ENCODE peak calls at places on chromosomes 7 and 10, in ten cellular contexts. One of them, this sample, is unnamed.

GRCh38 chr7:115043605-115044004 is 121.7 kb downstream of the MDFIC start:
- DNase-seq in OCI-LY7: no peak
- DNase-seq in T-helper 2 cell: no peak
- DNase-seq in T follicular helper cell: no peak
- DNase-seq in activated T-cell treated with anti-CD3 and anti-CD28 coated beads, Interleukin-2, amount 50 U/mL, for 72 hours: no peak
- DNase-seq in HEK293T: no peak
- DNase-seq in Karpas-422: no peak
- DNase-seq in CD4-positive, alpha-beta memory T cell: no peak
- DNase-seq in left lung: no peak
- DNase-seq in AG09319: no peak
- DNase-seq in this sample: no peak

GRCh38 chr10:97490592-97490991 is 7.6 kb downstream of the MMS19 start:
- DNase-seq in OCI-LY7: no peak
- DNase-seq in T follicular helper cell: no peak
- DNase-seq in T-helper 2 cell: no peak
- DNase-seq in activated T-cell treated with anti-CD3 and anti-CD28 coated beads, Interleukin-2, amount 50 U/mL, for 72 hours: no peak
- DNase-seq in left lung: no peak
- DNase-seq in Karpas-422: no peak
- DNase-seq in CD4-positive, alpha-beta memory T cell: no peak
- DNase-seq in HEK293T: no peak
- DNase-seq in AG09319: no peak
- DNase-seq in this sample: no peak

GRCh38 chr7:157686285-157686894 is 349.6 kb downstream of the DNAJB6 start:
- DNase-seq in left lung: no peak
- DNase-seq in activated T-cell treated with anti-CD3 and anti-CD28 coated beads, Interleukin-2, amount 50 U/mL, for 72 hours: no peak
- DNase-seq in CD4-positive, alpha-beta memory T cell: no peak
- DNase-seq in T follicular helper cell: no peak
- DNase-seq in OCI-LY7: no peak
- DNase-seq in AG09319: no peak
- DNase-seq in T-helper 2 cell: no peak
- DNase-seq in HEK293T: no peak
- DNase-seq in Karpas-422: no peak
- DNase-seq in this sample: no peak

GRCh38 chr7:70776627-70777101 is 355.3 kb upstream of the GALNT17 start:
- DNase-seq in AG09319: no peak
- DNase-seq in activated T-cell treated with anti-CD3 and anti-CD28 coated beads, Interleukin-2, amount 50 U/mL, for 72 hours: peak
- DNase-seq in OCI-LY7: no peak
- DNase-seq in left lung: no peak
- DNase-seq in CD4-positive, alpha-beta memory T cell: peak
- DNase-seq in Karpas-422: no peak
- DNase-seq in HEK293T: no peak
- DNase-seq in T-helper 2 cell: no peak
- DNase-seq in T follicular helper cell: no peak
- DNase-seq in this sample: no peak

GRCh38 chr7:149228831-149229471 is 10.5 kb upstream of the ZNF212 start:
- DNase-seq in OCI-LY7: no peak
- DNase-seq in left lung: no peak
- DNase-seq in T-helper 2 cell: no peak
- DNase-seq in AG09319: no peak
- DNase-seq in T follicular helper cell: no peak
- DNase-seq in activated T-cell treated with anti-CD3 and anti-CD28 coated beads, Interleukin-2, amount 50 U/mL, for 72 hours: no peak
- DNase-seq in HEK293T: no peak
- DNase-seq in Karpas-422: peak
- DNase-seq in CD4-positive, alpha-beta memory T cell: no peak
- DNase-seq in this sample: no peak

GRCh38 chr10:31708513-31708912 is 220.1 kb downstream of the ARHGAP12 start:
- DNase-seq in CD4-positive, alpha-beta memory T cell: no peak
- DNase-seq in OCI-LY7: no peak
- DNase-seq in left lung: no peak
- DNase-seq in Karpas-422: no peak
- DNase-seq in HEK293T: no peak
- DNase-seq in T-helper 2 cell: no peak
- DNase-seq in AG09319: no peak
- DNase-seq in activated T-cell treated with anti-CD3 and anti-CD28 coated beads, Interleukin-2, amount 50 U/mL, for 72 hours: no peak
- DNase-seq in T follicular helper cell: no peak
- DNase-seq in this sample: no peak

GRCh38 chr10:124708246-124708779 is 35.9 kb downstream of the FAM53B start:
- DNase-seq in CD4-positive, alpha-beta memory T cell: peak
- DNase-seq in T-helper 2 cell: no peak
- DNase-seq in Karpas-422: no peak
- DNase-seq in OCI-LY7: no peak
- DNase-seq in T follicular helper cell: no peak
- DNase-seq in HEK293T: no peak
- DNase-seq in left lung: no peak
- DNase-seq in AG09319: no peak
- DNase-seq in activated T-cell treated with anti-CD3 and anti-CD28 coated beads, Interleukin-2, amount 50 U/mL, for 72 hours: no peak
- DNase-seq in this sample: no peak

GRCh38 chr10:112715581-112715980 is 234.5 kb upstream of the TCF7L2 start:
- DNase-seq in OCI-LY7: no peak
- DNase-seq in Karpas-422: no peak
- DNase-seq in T-helper 2 cell: no peak
- DNase-seq in HEK293T: no peak
- DNase-seq in activated T-cell treated with anti-CD3 and anti-CD28 coated beads, Interleukin-2, amount 50 U/mL, for 72 hours: no peak
- DNase-seq in left lung: no peak
- DNase-seq in T follicular helper cell: no peak
- DNase-seq in AG09319: no peak
- DNase-seq in CD4-positive, alpha-beta memory T cell: no peak
- DNase-seq in this sample: no peak

GRCh38 chr10:788796-789748 is 99.6 kb upstream of the DIP2C start:
- DNase-seq in left lung: no peak
- DNase-seq in AG09319: peak
- DNase-seq in OCI-LY7: no peak
- DNase-seq in T follicular helper cell: no peak
- DNase-seq in CD4-positive, alpha-beta memory T cell: no peak
- DNase-seq in HEK293T: no peak
- DNase-seq in T-helper 2 cell: no peak
- DNase-seq in activated T-cell treated with anti-CD3 and anti-CD28 coated beads, Interleukin-2, amount 50 U/mL, for 72 hours: no peak
- DNase-seq in Karpas-422: no peak
- DNase-seq in this sample: peak

GRCh38 chr7:158314394-158314793 is 273.2 kb downstream of the PTPRN2 start:
- DNase-seq in AG09319: no peak
- DNase-seq in Karpas-422: no peak
- DNase-seq in T follicular helper cell: no peak
- DNase-seq in OCI-LY7: no peak
- DNase-seq in CD4-positive, alpha-beta memory T cell: no peak
- DNase-seq in activated T-cell treated with anti-CD3 and anti-CD28 coated beads, Interleukin-2, amount 50 U/mL, for 72 hours: no peak
- DNase-seq in T-helper 2 cell: no peak
- DNase-seq in left lung: no peak
- DNase-seq in HEK293T: no peak
- DNase-seq in this sample: no peak

GRCh38 chr10:100043344-100043743 is 33.6 kb upstream of the DNMBP start:
- DNase-seq in CD4-positive, alpha-beta memory T cell: no peak
- DNase-seq in left lung: no peak
- DNase-seq in OCI-LY7: no peak
- DNase-seq in HEK293T: no peak
- DNase-seq in Karpas-422: no peak
- DNase-seq in T-helper 2 cell: no peak
- DNase-seq in activated T-cell treated with anti-CD3 and anti-CD28 coated beads, Interleukin-2, amount 50 U/mL, for 72 hours: peak
- DNase-seq in T follicular helper cell: no peak
- DNase-seq in AG09319: no peak
- DNase-seq in this sample: peak

GRCh38 chr7:130092598-130092997 is 22.3 kb downstream of the KLHDC10 start:
- DNase-seq in AG09319: no peak
- DNase-seq in Karpas-422: no peak
- DNase-seq in T follicular helper cell: no peak
- DNase-seq in HEK293T: no peak
- DNase-seq in T-helper 2 cell: no peak
- DNase-seq in left lung: no peak
- DNase-seq in CD4-positive, alpha-beta memory T cell: no peak
- DNase-seq in OCI-LY7: peak
- DNase-seq in activated T-cell treated with anti-CD3 and anti-CD28 coated beads, Interleukin-2, amount 50 U/mL, for 72 hours: no peak
- DNase-seq in this sample: no peak

GRCh38 chr10:132110091-132110490 is 44.3 kb downstream of the JAKMIP3 start:
- DNase-seq in left lung: peak
- DNase-seq in T-helper 2 cell: no peak
- DNase-seq in activated T-cell treated with anti-CD3 and anti-CD28 coated beads, Interleukin-2, amount 50 U/mL, for 72 hours: no peak
- DNase-seq in OCI-LY7: no peak
- DNase-seq in Karpas-422: no peak
- DNase-seq in T follicular helper cell: no peak
- DNase-seq in AG09319: no peak
- DNase-seq in CD4-positive, alpha-beta memory T cell: no peak
- DNase-seq in HEK293T: no peak
- DNase-seq in this sample: no peak

GRCh38 chr7:134852626-134853025 is 73.2 kb downstream of the CALD1 start:
- DNase-seq in CD4-positive, alpha-beta memory T cell: no peak
- DNase-seq in left lung: no peak
- DNase-seq in AG09319: no peak
- DNase-seq in Karpas-422: no peak
- DNase-seq in HEK293T: no peak
- DNase-seq in T follicular helper cell: no peak
- DNase-seq in activated T-cell treated with anti-CD3 and anti-CD28 coated beads, Interleukin-2, amount 50 U/mL, for 72 hours: no peak
- DNase-seq in T-helper 2 cell: no peak
- DNase-seq in OCI-LY7: no peak
- DNase-seq in this sample: no peak

GRCh38 chr7:127792528-127793342 is 140.7 kb downstream of the SND1 start:
- DNase-seq in Karpas-422: peak
- DNase-seq in OCI-LY7: peak
- DNase-seq in T follicular helper cell: no peak
- DNase-seq in AG09319: no peak
- DNase-seq in activated T-cell treated with anti-CD3 and anti-CD28 coated beads, Interleukin-2, amount 50 U/mL, for 72 hours: peak
- DNase-seq in CD4-positive, alpha-beta memory T cell: no peak
- DNase-seq in HEK293T: peak
- DNase-seq in T-helper 2 cell: no peak
- DNase-seq in left lung: no peak
- DNase-seq in this sample: no peak

GRCh38 chr10:93261961-93262610 is 188.4 kb downstream of the CYP26A1 start:
- DNase-seq in AG09319: no peak
- DNase-seq in HEK293T: no peak
- DNase-seq in left lung: no peak
- DNase-seq in T follicular helper cell: no peak
- DNase-seq in activated T-cell treated with anti-CD3 and anti-CD28 coated beads, Interleukin-2, amount 50 U/mL, for 72 hours: no peak
- DNase-seq in OCI-LY7: no peak
- DNase-seq in T-helper 2 cell: no peak
- DNase-seq in CD4-positive, alpha-beta memory T cell: no peak
- DNase-seq in Karpas-422: no peak
- DNase-seq in this sample: peak

GRCh38 chr10:73874267-73875138 is at the start of gene CAMK2G:
- DNase-seq in Karpas-422: peak
- DNase-seq in T-helper 2 cell: peak
- DNase-seq in left lung: peak
- DNase-seq in CD4-positive, alpha-beta memory T cell: peak
- DNase-seq in OCI-LY7: peak
- DNase-seq in activated T-cell treated with anti-CD3 and anti-CD28 coated beads, Interleukin-2, amount 50 U/mL, for 72 hours: peak
- DNase-seq in HEK293T: peak
- DNase-seq in T follicular helper cell: peak
- DNase-seq in AG09319: peak
- DNase-seq in this sample: no peak

GRCh38 chr10:122301055-122301810 is 30.1 kb downstream of the BTBD16 start:
- DNase-seq in Karpas-422: no peak
- DNase-seq in OCI-LY7: no peak
- DNase-seq in CD4-positive, alpha-beta memory T cell: peak
- DNase-seq in left lung: no peak
- DNase-seq in HEK293T: no peak
- DNase-seq in T-helper 2 cell: no peak
- DNase-seq in T follicular helper cell: no peak
- DNase-seq in activated T-cell treated with anti-CD3 and anti-CD28 coated beads, Interleukin-2, amount 50 U/mL, for 72 hours: no peak
- DNase-seq in AG09319: peak
- DNase-seq in this sample: no peak

GRCh38 chr7:2224934-2225333 is 7.8 kb downstream of the MAD1L1 start:
- DNase-seq in OCI-LY7: no peak
- DNase-seq in AG09319: no peak
- DNase-seq in activated T-cell treated with anti-CD3 and anti-CD28 coated beads, Interleukin-2, amount 50 U/mL, for 72 hours: no peak
- DNase-seq in Karpas-422: no peak
- DNase-seq in HEK293T: no peak
- DNase-seq in T-helper 2 cell: no peak
- DNase-seq in CD4-positive, alpha-beta memory T cell: no peak
- DNase-seq in T follicular helper cell: no peak
- DNase-seq in left lung: peak
- DNase-seq in this sample: peak

GRCh38 chr10:13717936-13718772 is 131.4 kb downstream of the PRPF18 start:
- DNase-seq in Karpas-422: no peak
- DNase-seq in T-helper 2 cell: no peak
- DNase-seq in AG09319: peak
- DNase-seq in CD4-positive, alpha-beta memory T cell: peak
- DNase-seq in OCI-LY7: no peak
- DNase-seq in HEK293T: no peak
- DNase-seq in activated T-cell treated with anti-CD3 and anti-CD28 coated beads, Interleukin-2, amount 50 U/mL, for 72 hours: peak
- DNase-seq in left lung: peak
- DNase-seq in T follicular helper cell: peak
- DNase-seq in this sample: peak

GRCh38 chr10:60470091-60470490 is 80.4 kb upstream of the ANK3 start:
- DNase-seq in left lung: no peak
- DNase-seq in HEK293T: no peak
- DNase-seq in CD4-positive, alpha-beta memory T cell: no peak
- DNase-seq in AG09319: no peak
- DNase-seq in T follicular helper cell: no peak
- DNase-seq in OCI-LY7: no peak
- DNase-seq in Karpas-422: no peak
- DNase-seq in activated T-cell treated with anti-CD3 and anti-CD28 coated beads, Interleukin-2, amount 50 U/mL, for 72 hours: no peak
- DNase-seq in T-helper 2 cell: no peak
- DNase-seq in this sample: no peak

GRCh38 chr7:140121321-140121720 is 55.5 kb downstream of the KDM7A start:
- DNase-seq in CD4-positive, alpha-beta memory T cell: no peak
- DNase-seq in Karpas-422: no peak
- DNase-seq in T-helper 2 cell: no peak
- DNase-seq in T follicular helper cell: no peak
- DNase-seq in OCI-LY7: no peak
- DNase-seq in AG09319: no peak
- DNase-seq in left lung: no peak
- DNase-seq in activated T-cell treated with anti-CD3 and anti-CD28 coated beads, Interleukin-2, amount 50 U/mL, for 72 hours: no peak
- DNase-seq in HEK293T: no peak
- DNase-seq in this sample: no peak

GRCh38 chr7:66664590-66665293 is 36.1 kb downstream of the KCTD7 start:
- DNase-seq in Karpas-422: no peak
- DNase-seq in CD4-positive, alpha-beta memory T cell: no peak
- DNase-seq in T-helper 2 cell: no peak
- DNase-seq in T follicular helper cell: no peak
- DNase-seq in left lung: no peak
- DNase-seq in AG09319: no peak
- DNase-seq in OCI-LY7: no peak
- DNase-seq in HEK293T: no peak
- DNase-seq in activated T-cell treated with anti-CD3 and anti-CD28 coated beads, Interleukin-2, amount 50 U/mL, for 72 hours: no peak
- DNase-seq in this sample: no peak

GRCh38 chr7:71793251-71793650 is 618.9 kb downstream of the CALN1 start:
- DNase-seq in HEK293T: no peak
- DNase-seq in T-helper 2 cell: no peak
- DNase-seq in AG09319: no peak
- DNase-seq in left lung: no peak
- DNase-seq in Karpas-422: no peak
- DNase-seq in OCI-LY7: no peak
- DNase-seq in T follicular helper cell: no peak
- DNase-seq in activated T-cell treated with anti-CD3 and anti-CD28 coated beads, Interleukin-2, amount 50 U/mL, for 72 hours: no peak
- DNase-seq in CD4-positive, alpha-beta memory T cell: no peak
- DNase-seq in this sample: no peak

GRCh38 chr7:106657085-106657991 is 3.6 kb downstream of the CCDC71L start:
- DNase-seq in OCI-LY7: no peak
- DNase-seq in T follicular helper cell: no peak
- DNase-seq in left lung: no peak
- DNase-seq in T-helper 2 cell: no peak
- DNase-seq in HEK293T: no peak
- DNase-seq in CD4-positive, alpha-beta memory T cell: no peak
- DNase-seq in Karpas-422: no peak
- DNase-seq in AG09319: no peak
- DNase-seq in activated T-cell treated with anti-CD3 and anti-CD28 coated beads, Interleukin-2, amount 50 U/mL, for 72 hours: no peak
- DNase-seq in this sample: no peak

GRCh38 chr10:76874896-76875295 is 762.7 kb downstream of the KCNMA1 start:
- DNase-seq in left lung: no peak
- DNase-seq in AG09319: no peak
- DNase-seq in activated T-cell treated with anti-CD3 and anti-CD28 coated beads, Interleukin-2, amount 50 U/mL, for 72 hours: no peak
- DNase-seq in T follicular helper cell: no peak
- DNase-seq in HEK293T: no peak
- DNase-seq in OCI-LY7: no peak
- DNase-seq in Karpas-422: no peak
- DNase-seq in T-helper 2 cell: no peak
- DNase-seq in CD4-positive, alpha-beta memory T cell: no peak
- DNase-seq in this sample: peak

GRCh38 chr10:7046615-7047014 is 364.2 kb downstream of the SFMBT2 start:
- DNase-seq in OCI-LY7: no peak
- DNase-seq in activated T-cell treated with anti-CD3 and anti-CD28 coated beads, Interleukin-2, amount 50 U/mL, for 72 hours: no peak
- DNase-seq in T-helper 2 cell: no peak
- DNase-seq in HEK293T: no peak
- DNase-seq in AG09319: no peak
- DNase-seq in CD4-positive, alpha-beta memory T cell: no peak
- DNase-seq in left lung: no peak
- DNase-seq in Karpas-422: no peak
- DNase-seq in T follicular helper cell: no peak
- DNase-seq in this sample: no peak

GRCh38 chr7:103148131-103148993 is 537 bp downstream of the NAPEPLD start:
- DNase-seq in HEK293T: no peak
- DNase-seq in T-helper 2 cell: no peak
- DNase-seq in CD4-positive, alpha-beta memory T cell: no peak
- DNase-seq in activated T-cell treated with anti-CD3 and anti-CD28 coated beads, Interleukin-2, amount 50 U/mL, for 72 hours: no peak
- DNase-seq in left lung: no peak
- DNase-seq in Karpas-422: peak
- DNase-seq in OCI-LY7: no peak
- DNase-seq in T follicular helper cell: no peak
- DNase-seq in AG09319: no peak
- DNase-seq in this sample: peak

This sample was measured in foreskin keratinocyte.